ENCODE peak calls at places on chromosome 3, in six cellular contexts. I, H, R, J, C and F are unnamed samples.

GRCh38 chr3:36212291-36212690 is 168.0 kb upstream of the STAC start:
- DNase-seq in J (no peak), H (no peak), R (no peak), C (peak), I (no peak), F (peak)

GRCh38 chr3:147129665-147130064 is 276.7 kb downstream of the ZIC4 start:
- DNase-seq in H (no peak), R (no peak), I (no peak), C (no peak), J (no peak), F (no peak)

GRCh38 chr3:48715179-48715800 is 1.7 kb downstream of the IP6K2 start:
- DNase-seq in J (no peak), I (no peak), C (peak), H (no peak), R (no peak), F (peak)

GRCh38 chr3:162507397-162507796 is 1010.8 kb downstream of the OTOL1 start:
- DNase-seq in C (no peak), R (no peak), J (no peak), H (no peak), I (no peak), F (no peak)

GRCh38 chr3:9254764-9255163 is 5.3 kb upstream of the SRGAP3 start:
- DNase-seq in I (no peak), C (no peak), J (no peak), R (no peak), H (no peak), F (no peak)

GRCh38 chr3:192122832-192123594 is 604.3 kb downstream of the FGF12 start:
- DNase-seq in R (no peak), C (no peak), J (no peak), I (no peak), H (no peak), F (peak)

GRCh38 chr3:128322030-128323022 is 144.4 kb downstream of the DNAJB8 start:
- DNase-seq in J (peak), H (no peak), I (no peak), R (no peak), C (peak), F (peak)

GRCh38 chr3:42014949-42015533 is 53.1 kb upstream of the ULK4 start:
- DNase-seq in H (no peak), I (peak), R (peak), J (peak), C (peak), F (peak)

GRCh38 chr3:65252266-65252665 is 564.5 kb upstream of the ADAMTS9 start:
- DNase-seq in R (no peak), C (no peak), H (no peak), J (no peak), I (no peak), F (no peak)

GRCh38 chr3:66722675-66723074 is 221.9 kb upstream of the LRIG1 start:
- DNase-seq in R (no peak), H (no peak), I (peak), C (peak), J (peak), F (peak)

GRCh38 chr3:195566797-195567196 is 16.9 kb downstream of the APOD start:
- DNase-seq in H (no peak), I (no peak), R (no peak), J (no peak), C (no peak), F (no peak)

GRCh38 chr3:141878812-141879211 is 2.4 kb downstream of the ATP1B3 start:
- DNase-seq in R (no peak), H (no peak), J (no peak), I (no peak), C (peak), F (peak)

GRCh38 chr3:123503200-123503599 is 54.3 kb upstream of the ADCY5 start:
- DNase-seq in R (no peak), H (no peak), I (no peak), C (no peak), J (no peak), F (no peak)

GRCh38 chr3:196985954-196986885 is 17.6 kb upstream of the PIGZ start:
- DNase-seq in I (no peak), R (no peak), H (no peak), C (peak), J (no peak), F (no peak)

GRCh38 chr3:170507063-170507462 is 78.8 kb downstream of the SLC7A14 start:
- DNase-seq in I (no peak), R (no peak), H (no peak), C (no peak), J (no peak), F (no peak)

GRCh38 chr3:25080461-25080860 is 347.6 kb upstream of the RARB start:
- DNase-seq in C (no peak), H (no peak), J (no peak), R (no peak), I (no peak), F (no peak)

GRCh38 chr3:13544293-13544831 is 4.6 kb upstream of the FBLN2 start:
- DNase-seq in H (no peak), J (no peak), I (peak), R (no peak), C (peak), F (peak)

GRCh38 chr3:117853923-117854322 is 1144.3 kb downstream of the TUSC7 start:
- DNase-seq in H (no peak), I (no peak), R (no peak), J (no peak), C (peak), F (peak)

GRCh38 chr3:111484666-111485065 is 57.3 kb upstream of the CD96 start:
- DNase-seq in C (peak), I (no peak), H (no peak), J (no peak), R (no peak), F (peak)

GRCh38 chr3:15449489-15449888 is 22.1 kb downstream of the EAF1 start:
- DNase-seq in H (no peak), C (no peak), R (no peak), I (no peak), J (no peak), F (no peak)

GRCh38 chr3:116000315-116000714 is 377.0 kb downstream of the GAP43 start:
- DNase-seq in H (no peak), J (no peak), I (peak), C (peak), R (no peak), F (peak)

GRCh38 chr3:78003090-78003489 is 963.2 kb downstream of the ROBO2 start:
- DNase-seq in C (no peak), I (no peak), J (no peak), R (no peak), H (no peak), F (no peak)

GRCh38 chr3:151837057-151837456 is 23.1 kb downstream of the AADAC start:
- DNase-seq in J (no peak), H (peak), R (no peak), I (no peak), C (peak), F (peak)

GRCh38 chr3:114336122-114336697 is 42.4 kb downstream of the TIGIT start:
- DNase-seq in J (no peak), I (no peak), H (no peak), C (peak), R (no peak), F (peak)

GRCh38 chr3:96813134-96813819 is 1.1 kb upstream of the EPHA6 start:
- DNase-seq in H (peak), I (peak), C (peak), R (peak), J (peak), F (peak)

GRCh38 chr3:66497288-66497972 is 3.4 kb downstream of the LRIG1 start:
- DNase-seq in R (no peak), H (no peak), J (no peak), I (no peak), C (no peak), F (no peak)

GRCh38 chr3:128359060-128359664 is 107.5 kb downstream of the DNAJB8 start:
- DNase-seq in C (no peak), R (no peak), I (peak), H (no peak), J (no peak), F (no peak)

GRCh38 chr3:112629425-112629824 is 11.5 kb downstream of the CCDC80 start:
- DNase-seq in I (no peak), C (peak), R (no peak), H (no peak), J (peak), F (peak)

GRCh38 chr3:31132132-31132769 is 237.8 kb upstream of the GADL1 start:
- DNase-seq in J (no peak), R (no peak), C (peak), H (no peak), I (no peak), F (peak)

GRCh38 chr3:81891056-81891455 is 129.6 kb upstream of the GBE1 start:
- DNase-seq in R (no peak), J (no peak), C (no peak), I (no peak), H (no peak), F (no peak)

GRCh38 chr3:153442386-153442785 is 280.4 kb downstream of the RAP2B start:
- DNase-seq in H (no peak), I (no peak), J (no peak), C (peak), R (no peak), F (no peak)

GRCh38 chr3:169968224-169968623 is 1.6 kb downstream of the SEC62 start:
- DNase-seq in C (no peak), H (no peak), I (no peak), J (no peak), R (no peak), F (no peak)

GRCh38 chr3:30724863-30725262 is 118.5 kb downstream of the TGFBR2 start:
- DNase-seq in J (no peak), C (no peak), I (no peak), H (no peak), R (no peak), F (no peak)

GRCh38 chr3:43879166-43879565 is 188.4 kb downstream of the ABHD5 start:
- DNase-seq in R (no peak), J (no peak), C (peak), H (peak), I (no peak), F (no peak)

DNA sequence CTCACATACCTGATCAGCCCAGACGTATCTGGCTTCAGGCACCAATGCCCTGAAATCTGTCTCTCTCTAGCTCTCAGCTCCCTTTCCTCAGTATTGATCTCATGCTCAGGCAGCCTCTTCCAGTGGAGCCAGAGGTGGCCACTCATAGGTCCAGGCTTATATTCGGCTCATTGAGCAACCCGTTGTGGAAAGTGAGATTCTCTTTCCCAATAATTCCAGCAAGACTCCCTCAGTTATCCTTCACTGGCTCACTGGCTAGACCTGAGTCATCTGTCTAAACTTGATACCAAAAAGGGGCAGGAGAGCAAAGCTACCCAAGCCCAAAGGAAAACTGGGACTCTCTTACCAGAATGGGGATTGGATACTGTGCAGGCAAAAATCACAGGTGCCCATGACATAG is 33.4 kb upstream of the FRMD4B start:
- DNase-seq in C (peak), I (no peak), H (no peak), J (no peak), R (no peak), F (no peak)
- H3K4me3 ChIP-seq in C (no peak), I (no peak), H (no peak), J (no peak), R (no peak), F (no peak)

DNA sequence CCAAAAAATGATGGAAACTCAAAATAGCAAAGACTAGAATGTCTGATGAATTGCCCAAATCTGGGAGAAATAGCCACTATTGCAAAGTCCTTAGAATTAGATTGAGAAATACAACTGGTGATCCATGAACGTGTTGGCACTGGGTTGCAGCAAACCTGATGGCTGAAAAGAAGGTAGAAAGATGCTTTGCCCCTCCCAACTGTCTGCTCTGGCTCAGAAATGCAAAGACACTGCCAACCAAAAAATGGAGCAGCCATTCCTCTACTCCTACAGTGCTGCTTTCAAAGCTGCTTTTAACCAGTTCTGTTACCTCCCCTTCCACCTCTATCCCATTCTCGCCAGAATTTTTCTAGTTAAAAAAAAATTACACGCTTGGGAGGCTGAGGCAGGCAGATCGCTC is 60.7 kb downstream of the CPA3 start:
- DNase-seq in C (no peak), I (no peak), H (no peak), J (no peak), R (no peak), F (no peak)
- TF ChIP-seq CTCF in C (no peak), I (no peak), H (no peak), J (no peak), R (no peak), F (no peak)

GRCh38 chr3:179528786-179529185 is 33.9 kb upstream of the ACTL6A start:
- DNase-seq in C (no peak), H (no peak), R (no peak), I (no peak), J (no peak), F (peak)

GRCh38 chr3:179526482-179526881 is 36.2 kb upstream of the ACTL6A start:
- DNase-seq in C (peak), I (no peak), R (no peak), J (no peak), H (no peak), F (no peak)

DNA sequence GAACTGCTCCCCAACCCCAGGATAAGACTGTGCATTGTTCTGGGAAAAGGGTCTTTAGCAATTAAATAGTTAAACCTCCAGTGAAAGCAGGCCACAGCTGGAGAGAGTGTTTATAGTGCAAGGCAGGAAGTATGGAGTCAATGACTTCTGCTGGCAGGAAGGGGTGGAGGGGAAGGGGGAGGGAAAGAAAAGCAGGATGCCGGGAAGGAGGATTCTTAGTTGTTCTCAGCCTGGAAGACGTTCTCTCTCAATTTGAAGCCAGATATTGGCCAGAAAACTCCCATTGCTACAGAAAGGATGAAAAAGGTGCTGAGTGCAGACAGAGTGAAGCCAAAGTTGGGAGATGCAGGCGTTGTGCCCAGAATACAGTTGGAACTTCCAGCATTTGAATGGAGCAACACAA is 35.7 kb upstream of the ACTL6A start:
- DNase-seq in J (peak), I (no peak), H (no peak), R (no peak), C (peak), F (peak)
- H3K4me3 ChIP-seq in J (peak), I (no peak), H (no peak), R (no peak), C (peak), F (peak)

GRCh38 chr3:22660076-22660475 is 543.1 kb upstream of the UBE2E2 start:
- DNase-seq in J (no peak), H (no peak), R (no peak), I (no peak), C (no peak), F (no peak)
- TF ChIP-seq CTCF in J (no peak), H (no peak), R (no peak), I (no peak), C (no peak), F (no peak)

GRCh38 chr3:23811117-23811487 is 5.3 kb downstream of the UBE2E1 start:
- DNase-seq in J (no peak), H (peak), C (no peak), R (no peak), I (no peak), F (no peak)
- H3K4me3 ChIP-seq in J (peak), H (peak), C (peak), R (peak), I (peak), F (peak)

GRCh38 chr3:133820129-133820528 is 14.5 kb downstream of the SRPRB start:
- DNase-seq in J (no peak), C (no peak), H (no peak), R (no peak), I (no peak), F (no peak)

GRCh38 chr3:133824961-133825485 is 19.4 kb downstream of the SRPRB start:
- DNase-seq in I (no peak), R (no peak), J (no peak), H (no peak), C (no peak), F (no peak)

GRCh38 chr3:133825969-133826727 is 20.5 kb downstream of the SRPRB start:
- DNase-seq in R (no peak), J (no peak), H (no peak), C (no peak), I (no peak), F (no peak)

GRCh38 chr3:133820889-133821675 is 15.5 kb downstream of the SRPRB start:
- DNase-seq in I (no peak), J (no peak), H (no peak), R (no peak), C (no peak), F (no peak)

DNA sequence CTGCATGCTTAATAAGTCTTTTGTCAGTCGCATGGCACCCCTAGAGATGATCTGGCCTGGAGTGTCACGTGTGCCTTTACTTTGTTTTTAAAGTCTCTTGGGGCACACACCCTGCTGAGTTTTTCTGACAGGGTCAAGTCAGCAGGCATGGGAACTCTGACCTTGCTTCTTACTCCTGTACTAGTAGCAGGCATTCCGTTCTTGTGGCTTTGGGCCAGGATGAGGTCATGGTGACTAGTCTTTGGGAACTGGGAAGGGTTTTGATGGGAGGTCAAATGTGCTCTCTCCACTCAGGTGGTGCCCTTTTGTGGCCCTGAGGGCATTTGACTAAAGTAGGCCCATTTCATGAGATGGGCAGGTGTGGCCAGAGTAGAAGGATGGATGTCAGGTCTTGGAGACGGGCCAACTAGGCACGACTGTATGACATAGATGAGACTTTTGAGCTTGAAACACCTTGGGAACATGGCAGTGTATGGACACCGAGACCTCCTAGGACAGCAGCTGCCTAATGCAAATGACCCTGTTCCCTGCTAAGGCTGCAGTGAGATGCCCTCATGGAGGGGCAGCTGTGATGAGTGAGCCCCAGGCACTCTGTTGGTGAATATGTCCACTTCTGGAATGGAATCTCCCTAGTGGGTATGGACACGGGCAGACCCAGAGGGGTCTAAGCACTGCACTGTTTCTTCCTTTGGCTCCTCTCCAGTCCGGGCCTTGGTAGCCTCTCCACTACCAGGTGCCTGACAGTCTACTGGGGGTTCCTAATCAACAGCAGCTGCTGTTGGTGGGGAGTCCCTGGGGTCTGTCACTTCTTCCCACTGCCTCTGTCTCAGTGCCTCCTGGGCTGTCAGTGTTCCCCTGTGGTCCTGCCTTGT is 16.4 kb downstream of the SRPRB start:
- DNase-seq in J (no peak), R (no peak), H (no peak), C (peak), I (no peak), F (peak)
- TF ChIP-seq CTCF in J (no peak), R (no peak), H (no peak), C (no peak), I (peak), F (peak)

GRCh38 chr3:69012836-69013255 is 638 bp downstream of the EOGT start:
- DNase-seq in R (peak), H (peak), J (peak), C (peak), I (peak), F (peak)

GRCh38 chr3:69013256-69014021 is at the start of gene EOGT:
- DNase-seq in C (peak), I (peak), H (peak), J (peak), R (peak), F (peak)

GRCh38 chr3:69014022-69014580 is 617 bp upstream of the EOGT start:
- DNase-seq in H (no peak), R (no peak), C (no peak), J (no peak), I (no peak), F (no peak)

GRCh38 chr3:69011331-69011730 is 2.2 kb downstream of the EOGT start:
- DNase-seq in J (no peak), R (no peak), I (no peak), H (no peak), C (peak), F (no peak)

DNA sequence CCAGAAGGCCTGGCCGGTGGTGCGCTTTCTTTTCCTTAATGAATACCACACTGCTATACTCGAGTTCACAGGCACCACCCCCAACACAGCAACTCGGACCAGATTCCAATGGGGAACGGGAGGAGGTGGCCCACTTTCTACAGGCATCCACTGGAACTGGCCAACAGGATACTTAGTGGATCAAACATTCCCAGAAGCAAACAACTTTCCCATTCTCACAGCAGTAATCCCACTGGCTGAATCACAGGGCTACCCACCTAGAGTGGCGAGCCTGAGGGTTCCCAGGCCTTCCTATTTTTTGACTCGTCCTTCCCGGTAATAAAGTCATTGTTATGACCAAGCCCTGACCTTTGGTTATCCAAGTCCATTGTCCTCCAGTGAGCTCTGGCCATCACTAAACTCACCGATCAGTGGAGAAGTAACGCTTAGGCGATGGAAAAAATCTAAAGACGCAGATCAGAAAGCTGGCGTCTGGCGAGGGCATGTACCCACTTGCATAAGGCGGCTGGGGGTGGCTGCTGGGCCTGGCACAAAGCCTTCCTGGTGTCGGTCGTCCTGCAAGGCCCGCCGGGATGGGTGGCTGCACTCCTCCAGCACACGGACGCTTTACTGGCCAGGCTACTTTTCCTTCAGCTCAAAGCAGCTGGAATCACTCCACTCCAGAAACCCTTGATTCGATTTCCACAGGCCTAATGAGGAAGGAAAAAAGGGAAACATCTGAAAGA is 1.2 kb downstream of the EOGT start:
- DNase-seq in I (peak), R (peak), J (peak), C (peak), H (no peak), F (no peak)
- H3K4me3 ChIP-seq in I (peak), R (no peak), J (peak), C (peak), H (peak), F (peak)